ENCODE peak calls at places on chromosomes 4 and X, in seven cellular contexts. H is HuH-7.5; Y is activated CD8-positive, alpha-beta T cell treated with anti-CD3 and anti-CD28 coated beads for 36 hours; Q is KBM-7; O is NCI-H1092; D is KG1; T is SK-MEL-5. C is an unnamed sample.

GRCh38 chr4:7280906-7281305 is 88.6 kb downstream of the SORCS2 start:
- DNase-seq in H (no peak), Y (no peak), Q (no peak), O (peak), D (no peak), T (no peak), C (peak)

GRCh38 chr4:143183513-143184216 is 1.1 kb upstream of the USP38 start:
- DNase-seq in H (no peak), Y (no peak), Q (peak), O (no peak), D (peak), T (no peak), C (no peak)

GRCh38 chrX:4550018-4550417 is 836.6 kb upstream of the PRKX start:
- DNase-seq in H (no peak), Y (no peak), Q (peak), O (no peak), D (no peak), T (peak), C (no peak)

GRCh38 chr4:28469886-28470285 is 1609.2 kb downstream of the STIM2 start:
- DNase-seq in H (no peak), Y (no peak), Q (no peak), O (no peak), D (no peak), T (no peak), C (no peak)

GRCh38 chrX:115350696-115351408 is 61.3 kb downstream of the LUZP4 start:
- DNase-seq in H (no peak), Y (no peak), Q (no peak), O (peak), D (no peak), T (peak), C (peak)

GRCh38 chrX:115531818-115532403 is 29.1 kb upstream of the PLS3 start:
- DNase-seq in H (no peak), Y (no peak), Q (no peak), O (no peak), D (no peak), T (no peak), C (peak)

GRCh38 chrX:24025741-24026402 is 1.1 kb downstream of the KLHL15 start:
- DNase-seq in H (no peak), Y (peak), Q (peak), O (peak), D (peak), T (peak), C (peak)

GRCh38 chrX:132561483-132561882 is 72.6 kb upstream of the MBNL3 start:
- DNase-seq in H (no peak), Y (no peak), Q (no peak), O (no peak), D (no peak), T (no peak), C (no peak)

GRCh38 chrX:68944211-68944610 is 115.4 kb downstream of the EFNB1 start:
- DNase-seq in H (no peak), Y (no peak), Q (no peak), O (no peak), D (no peak), T (no peak), C (no peak)

GRCh38 chr4:147691820-147692219 is 7.9 kb upstream of the PRMT9 start:
- DNase-seq in H (no peak), Y (no peak), Q (no peak), O (no peak), D (no peak), T (no peak), C (no peak)

GRCh38 chr4:139901516-139902327 is 236.1 kb downstream of the MGST2 start:
- DNase-seq in H (no peak), Y (no peak), Q (peak), O (no peak), D (no peak), T (no peak), C (peak)

GRCh38 chr4:101651778-101652177 is 138.8 kb upstream of the BANK1 start:
- DNase-seq in H (no peak), Y (no peak), Q (no peak), O (no peak), D (no peak), T (no peak), C (no peak)

GRCh38 chr4:8307714-8308113 is 38.2 kb downstream of the HTRA3 start:
- DNase-seq in H (no peak), Y (no peak), Q (no peak), O (no peak), D (no peak), T (no peak), C (no peak)

GRCh38 chr4:48985976-48986653 is at the start of gene CWH43:
- DNase-seq in H (no peak), Y (no peak), Q (no peak), O (no peak), D (no peak), T (no peak), C (no peak)

GRCh38 chr4:152659806-152660205 is 20.0 kb downstream of the TMEM154 start:
- DNase-seq in H (no peak), Y (no peak), Q (no peak), O (no peak), D (no peak), T (no peak), C (no peak)

GRCh38 chr4:173531085-173531965 is 1.3 kb upstream of the HAND2 start:
- DNase-seq in H (peak), Y (no peak), Q (no peak), O (no peak), D (no peak), T (no peak), C (no peak)

GRCh38 chrX:51899741-51900140 is 6.3 kb downstream of the MAGED1 start:
- DNase-seq in H (no peak), Y (no peak), Q (no peak), O (no peak), D (no peak), T (no peak), C (peak)

GRCh38 chrX:110213183-110213582 is 104.7 kb downstream of the AMMECR1 start:
- DNase-seq in H (no peak), Y (no peak), Q (no peak), O (no peak), D (no peak), T (no peak), C (no peak)

GRCh38 chr4:26020896-26021295 is 106.9 kb downstream of the SMIM20 start:
- DNase-seq in H (no peak), Y (no peak), Q (no peak), O (no peak), D (no peak), T (no peak), C (peak)

GRCh38 chr4:8557151-8558076 is 22.8 kb upstream of the GPR78 start:
- DNase-seq in H (no peak), Y (no peak), Q (no peak), O (no peak), D (no peak), T (no peak), C (peak)

GRCh38 chrX:108167211-108167872 is 75.8 kb downstream of the ATG4A start:
- DNase-seq in H (no peak), Y (peak), Q (no peak), O (no peak), D (no peak), T (no peak), C (peak)

GRCh38 chrX:47637546-47638195 is 7.9 kb upstream of the CFP start:
- DNase-seq in H (no peak), Y (peak), Q (no peak), O (no peak), D (no peak), T (peak), C (no peak)

GRCh38 chr4:174669278-174669677 is 147.0 kb upstream of the HPGD start:
- DNase-seq in H (no peak), Y (no peak), Q (no peak), O (no peak), D (no peak), T (peak), C (peak)

C was measured in ELR.